ENCODE peak calls at places on chromosome 2, in eight cellular contexts. E is kidney tubule cell, V is progenitor cell of endocrine pancreas, L is AML-193, R is sciatic nerve, P is SW480, T is NCI-H1436 treated with DMSO at 0.1 percent for 48 hours, W is nephron progenitor cell. Q is an unnamed sample.

GRCh38 chr2:59232394-59233165 is 991.5 kb upstream of the FANCL start:
- DNase-seq in E (no peak), V (no peak), L (no peak), R (no peak), P (no peak), T (no peak), W (no peak), Q (no peak)

GRCh38 chr2:160582481-160583161 is 89.0 kb upstream of the RBMS1 start:
- DNase-seq in E (peak; percentile 73), V (no peak), L (no peak), R (no peak), P (no peak), T (no peak), W (peak; percentile 7), Q (no peak)

GRCh38 chr2:233829193-233830110 is 24.9 kb downstream of the HJURP start:
- DNase-seq in E (no peak), V (no peak), L (no peak), R (peak; percentile 31), P (no peak), T (no peak), W (no peak), Q (peak; percentile 50)

GRCh38 chr2:157184161-157184910 is 73.2 kb upstream of the GALNT5 start:
- DNase-seq in E (no peak), V (no peak), L (no peak), R (no peak), P (no peak), T (no peak), W (no peak), Q (no peak)

GRCh38 chr2:232981767-232982360 is 31.2 kb downstream of the NGEF start:
- DNase-seq in E (no peak), V (no peak), L (no peak), R (no peak), P (no peak), T (no peak), W (no peak), Q (peak; percentile 31)

GRCh38 chr2:106288873-106289272 is 94.8 kb upstream of the UXS1 start:
- DNase-seq in E (no peak), V (no peak), L (no peak), R (no peak), P (no peak), T (no peak), W (no peak), Q (no peak)

GRCh38 chr2:150142561-150142960 is 344.9 kb downstream of the RND3 start:
- DNase-seq in E (peak; percentile 83), V (no peak), L (no peak), R (no peak), P (peak; percentile 77), T (no peak), W (no peak), Q (no peak)

GRCh38 chr2:190781604-190782198 is 98.9 kb upstream of the GLS start:
- DNase-seq in E (peak; percentile 75), V (no peak), L (peak; percentile 57), R (peak; percentile 67), P (peak; percentile 63), T (no peak), W (peak; percentile 62), Q (no peak)

GRCh38 chr2:141968377-141968920 is 162.4 kb downstream of the LRP1B start:
- DNase-seq in E (peak; percentile 32), V (no peak), L (no peak), R (no peak), P (no peak), T (no peak), W (no peak), Q (no peak)

GRCh38 chr2:147715807-147716206 is 129.0 kb upstream of the ACVR2A start:
- DNase-seq in E (no peak), V (no peak), L (no peak), R (no peak), P (no peak), T (no peak), W (no peak), Q (no peak)

GRCh38 chr2:26243643-26244478 is 571 bp downstream of the HADHA start:
- DNase-seq in E (peak; percentile 29), V (no peak), L (peak; percentile 38), R (no peak), P (peak; percentile 47), T (no peak), W (no peak), Q (no peak)

GRCh38 chr2:25972049-25972823 is 10.1 kb downstream of the KIF3C start:
- DNase-seq in E (no peak), V (no peak), L (no peak), R (no peak), P (no peak), T (no peak), W (no peak), Q (no peak)